ENCODE peak calls at places on chromosome 7, in eight cellular contexts. G, N, P, O, E, M, F and L are unnamed samples.

GRCh38 chr7:100082978-100083377 is 1.5 kb upstream of the ZNF3 start:
- DNase-seq in N (no peak), E (no peak), G (no peak), O (no peak), P (no peak), M (no peak), F (no peak), L (no peak)

GRCh38 chr7:15524077-15524476 is 37.7 kb downstream of the AGMO start:
- DNase-seq in F (no peak), P (no peak), N (no peak), M (no peak), E (no peak), G (no peak), O (no peak), L (no peak)

GRCh38 chr7:22853674-22854157 is 31.1 kb upstream of the TOMM7 start:
- DNase-seq in P (no peak), O (no peak), N (no peak), E (no peak), F (peak), G (no peak), M (no peak), L (no peak)

GRCh38 chr7:23472974-23473847 is 2.9 kb upstream of the IGF2BP3 start:
- DNase-seq in E (no peak), F (no peak), M (peak), P (no peak), N (no peak), G (peak), O (no peak), L (no peak)

GRCh38 chr7:122520961-122521555 is 177.9 kb downstream of the RNF133 start:
- DNase-seq in G (no peak), M (no peak), N (no peak), P (no peak), F (no peak), O (no peak), E (no peak), L (no peak)

GRCh38 chr7:70568674-70569334 is 563.1 kb upstream of the GALNT17 start:
- DNase-seq in F (no peak), M (no peak), G (no peak), E (peak), O (no peak), N (no peak), P (no peak), L (no peak)

GRCh38 chr7:6271091-6271658 is 1.2 kb downstream of the CYTH3 start:
- DNase-seq in E (peak), P (no peak), F (peak), G (peak), N (peak), M (peak), O (no peak), L (peak)

GRCh38 chr7:98628916-98629525 is 11.9 kb downstream of the NPTX2 start:
- DNase-seq in M (no peak), N (no peak), O (no peak), P (no peak), F (peak), E (no peak), G (peak), L (no peak)

GRCh38 chr7:53684693-53685092 is 649.3 kb downstream of the POM121L12 start:
- DNase-seq in P (no peak), E (no peak), N (no peak), F (no peak), M (no peak), O (no peak), G (no peak), L (no peak)

GRCh38 chr7:108147031-108147563 is 16.9 kb upstream of the LAMB4 start:
- DNase-seq in E (peak), O (no peak), P (no peak), F (no peak), M (no peak), G (no peak), N (no peak), L (no peak)

GRCh38 chr7:86629-87028 is 105.7 kb upstream of the FAM20C start:
- DNase-seq in N (no peak), P (peak), M (no peak), O (no peak), F (no peak), E (no peak), G (no peak), L (peak)

GRCh38 chr7:70353948-70354335 is 755.7 kb downstream of the AUTS2 start:
- DNase-seq in E (no peak), P (no peak), O (no peak), M (no peak), F (no peak), N (no peak), G (no peak), L (no peak)

GRCh38 chr7:47202146-47202768 is 379.7 kb downstream of the TNS3 start:
- DNase-seq in P (no peak), M (no peak), E (no peak), N (no peak), O (no peak), G (no peak), F (no peak), L (no peak)

GRCh38 chr7:47266131-47266706 is 315.7 kb downstream of the TNS3 start:
- DNase-seq in E (peak), M (peak), N (no peak), F (peak), P (no peak), G (peak), O (no peak), L (no peak)

GRCh38 chr7:15747187-15748111 is 61.0 kb upstream of the MEOX2 start:
- DNase-seq in O (no peak), P (no peak), E (no peak), G (no peak), M (no peak), N (no peak), F (no peak), L (no peak)

GRCh38 chr7:12222889-12223579 is 11.9 kb downstream of the TMEM106B start:
- DNase-seq in G (no peak), P (no peak), E (no peak), F (no peak), N (no peak), M (no peak), O (no peak), L (no peak)

GRCh38 chr7:2904202-2904601 is 60.1 kb upstream of the GNA12 start:
- DNase-seq in M (no peak), E (no peak), N (no peak), F (no peak), O (no peak), P (no peak), G (no peak), L (no peak)

GRCh38 chr7:85103962-85104361 is 82.9 kb downstream of the SEMA3D start:
- DNase-seq in O (no peak), M (no peak), P (no peak), G (peak), N (no peak), F (peak), E (no peak), L (no peak)

GRCh38 chr7:17773289-17773626 is 167.0 kb downstream of the SNX13 start:
- DNase-seq in P (no peak), O (no peak), G (peak), F (peak), M (no peak), E (no peak), N (no peak), L (no peak)

GRCh38 chr7:36127075-36127740 is 25.8 kb upstream of the EEPD1 start:
- DNase-seq in N (no peak), G (no peak), M (no peak), E (no peak), O (no peak), P (no peak), F (no peak), L (no peak)

GRCh38 chr7:29040570-29040906 is 82.4 kb upstream of the TRIL start:
- DNase-seq in P (no peak), F (no peak), E (no peak), N (no peak), G (no peak), O (no peak), M (no peak), L (no peak)